ENCODE peak calls at places on chromosomes 1 and 21, in seven cellular contexts. T is transverse colon, W is fibroblast of lung, Z is natural killer cell, E is AG09319, C is ovary, U is dorsolateral prefrontal cortex. Q is an unnamed sample.

GRCh38 chr1:196027127-196027526 is 581.1 kb downstream of the KCNT2 start:
- DNase-seq in W (no peak), C (no peak), E (no peak), Z (no peak), U (no peak), T (no peak), Q (no peak)

GRCh38 chr1:68376441-68376840 is 73.3 kb downstream of the RPE65 start:
- DNase-seq in U (no peak), W (no peak), T (no peak), Z (no peak), C (no peak), E (no peak), Q (no peak)

GRCh38 chr1:21318714-21319159 is 28.5 kb upstream of the ECE1 start:
- DNase-seq in C (peak; percentile 99), T (peak; percentile 71), Z (no peak), W (peak; percentile 41), E (no peak), U (no peak), Q (no peak)

GRCh38 chr1:219650880-219651279 is 38.0 kb upstream of the ZC3H11B start:
- DNase-seq in U (no peak), C (no peak), W (peak; percentile 52), T (no peak), Z (no peak), E (no peak), Q (no peak)

GRCh38 chr1:94727846-94728715 is 92.1 kb upstream of the SLC44A3 start:
- DNase-seq in W (peak; percentile 97), Z (no peak), E (peak; percentile 76), T (no peak), U (no peak), C (peak; percentile 65), Q (peak; percentile 79)

GRCh38 chr1:181583598-181583997 is 100.3 kb downstream of the CACNA1E start:
- DNase-seq in Z (no peak), U (no peak), C (no peak), W (no peak), T (peak; percentile 14), E (no peak), Q (peak; percentile 30)

GRCh38 chr21:33197546-33197945 is 32.2 kb upstream of the IFNAR2 start:
- DNase-seq in C (no peak), W (no peak), Z (no peak), E (no peak), T (no peak), U (no peak), Q (no peak)

GRCh38 chr1:199101635-199102034 is 462.8 kb downstream of the PTPRC start:
- DNase-seq in T (no peak), W (no peak), U (no peak), C (no peak), E (no peak), Z (no peak), Q (no peak)

GRCh38 chr21:25385912-25386474 is 221.3 kb downstream of the MRPL39 start:
- DNase-seq in E (peak; percentile 37), T (no peak), U (no peak), W (peak; percentile 59), Z (no peak), C (no peak), Q (peak; percentile 19)

GRCh38 chr1:174161813-174162212 is 2.5 kb downstream of the RABGAP1L start:
- DNase-seq in W (no peak), Z (no peak), C (no peak), E (no peak), U (no peak), T (no peak), Q (no peak)

GRCh38 chr1:56414728-56415224 is 164.6 kb downstream of the PLPP3 start:
- DNase-seq in T (no peak), U (no peak), C (no peak), E (no peak), W (no peak), Z (no peak), Q (peak; percentile 62)

GRCh38 chr21:37430184-37430821 is 63.7 kb downstream of the DYRK1A start:
- DNase-seq in T (no peak), C (no peak), W (no peak), Z (no peak), E (no peak), U (no peak), Q (no peak)

GRCh38 chr1:24043345-24044032 is 63.4 kb upstream of the SRSF10 start:
- DNase-seq in T (no peak), U (no peak), C (no peak), E (no peak), W (no peak), Z (no peak), Q (no peak)

GRCh38 chr1:228182296-228183030 is 16.9 kb downstream of the IBA57 start:
- DNase-seq in Z (no peak), E (no peak), T (no peak), W (no peak), C (no peak), U (no peak), Q (no peak)

GRCh38 chr1:16139473-16139962 is 16.4 kb downstream of the EPHA2 start:
- DNase-seq in U (no peak), T (no peak), C (no peak), W (peak; percentile 95), Z (no peak), E (no peak), Q (no peak)

GRCh38 chr1:97204468-97204867 is 482.9 kb downstream of the PTBP2 start:
- DNase-seq in C (no peak), E (no peak), T (no peak), Z (no peak), U (no peak), W (peak; percentile 73), Q (no peak)

GRCh38 chr1:110677016-110677415 is 2.3 kb upstream of the KCNA3 start:
- DNase-seq in E (no peak), U (no peak), C (no peak), Z (no peak), W (no peak), T (no peak), Q (no peak)

GRCh38 chr1:9691108-9691445 is 39.5 kb downstream of the PIK3CD start:
- DNase-seq in C (no peak), W (peak; percentile 81), U (no peak), Z (no peak), T (no peak), E (no peak), Q (no peak)

GRCh38 chr1:96882096-96882495 is 160.5 kb downstream of the PTBP2 start:
- DNase-seq in E (no peak), U (no peak), T (no peak), Z (no peak), W (peak; percentile 15), C (no peak), Q (no peak)

DNA sequence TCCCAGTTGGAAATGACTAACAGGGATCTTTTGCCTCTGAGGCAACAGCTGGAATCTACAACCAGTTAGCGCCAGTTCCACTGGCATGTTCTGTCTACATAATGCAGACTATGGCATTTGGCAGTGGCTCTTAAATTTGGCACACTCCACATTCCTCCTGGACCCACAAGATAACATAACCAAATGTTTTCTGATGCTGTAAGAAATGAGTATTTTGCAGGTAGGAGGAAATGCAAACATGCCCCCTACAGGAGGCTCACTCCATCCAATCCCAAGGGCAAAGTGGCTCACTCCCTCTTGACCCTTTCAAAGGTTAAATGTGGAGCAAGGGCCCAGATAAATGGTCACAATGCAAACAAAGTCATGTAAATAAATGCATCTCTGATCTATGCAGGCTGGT is 129.2 kb upstream of the PROX1 start:
- DNase-seq in C (no peak), Z (no peak), E (no peak), W (no peak), T (no peak), U (no peak), Q (no peak)
- TF ChIP-seq CTCF in C (no peak), Z (no peak), E (no peak), W (no peak), T (no peak), U (no peak), Q (no peak)

GRCh38 chr1:156775799-156776198 is 8.5 kb downstream of the PRCC start:
- DNase-seq in Z (no peak), U (no peak), E (no peak), C (no peak), T (no peak), W (no peak), Q (no peak)

GRCh38 chr1:156772222-156772621 is 4.9 kb downstream of the PRCC start:
- DNase-seq in Z (no peak), T (no peak), C (no peak), U (no peak), W (no peak), E (no peak), Q (no peak)

GRCh38 chr1:156772728-156773497 is 5.6 kb downstream of the PRCC start:
- DNase-seq in Z (no peak), W (no peak), E (no peak), T (no peak), C (no peak), U (no peak), Q (no peak)

GRCh38 chr1:156776942-156777341 is 9.6 kb downstream of the PRCC start:
- DNase-seq in Z (no peak), T (no peak), C (no peak), U (no peak), E (no peak), W (no peak), Q (no peak)

DNA sequence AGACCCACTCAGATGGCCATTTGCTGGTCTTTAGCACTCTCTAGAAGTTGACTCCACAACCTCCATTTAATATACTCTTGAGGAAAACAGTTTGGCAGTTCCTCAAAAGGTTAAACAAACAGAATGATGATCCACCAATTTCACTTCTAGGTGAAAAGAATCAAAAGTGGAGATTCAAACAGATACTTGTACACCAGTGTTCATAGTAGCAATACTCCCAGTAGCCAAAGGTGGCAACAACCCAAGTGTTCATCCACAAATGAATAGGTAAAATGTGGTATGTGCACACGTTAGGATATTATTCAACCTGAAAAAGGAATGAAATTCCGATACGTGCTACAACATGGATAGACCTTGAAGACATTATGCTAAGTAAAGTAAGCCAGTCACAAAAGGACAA is 6.3 kb downstream of the PRCC start:
- DNase-seq in W (no peak), Z (no peak), C (no peak), E (no peak), U (no peak), T (no peak), Q (no peak)
- TF ChIP-seq CTCF in W (no peak), Z (no peak), C (no peak), E (no peak), U (no peak), T (no peak), Q (peak; percentile 17)

GRCh38 chr1:206797534-206798383 is 25.5 kb upstream of the IL10 start:
- DNase-seq in C (no peak), U (no peak), W (no peak), T (peak; percentile 22), E (no peak), Z (peak; percentile 23), Q (peak; percentile 31)
- TF ChIP-seq CTCF in C (no peak), U (no peak), W (peak; percentile 20), T (peak; percentile 45), E (peak; percentile 38), Z (peak; percentile 65), Q (peak; percentile 58)

GRCh38 chr1:222791006-222791710 is 23.7 kb upstream of the DISP1 start:
- DNase-seq in W (peak; percentile 59), C (no peak), Z (no peak), E (no peak), T (no peak), U (no peak), Q (no peak)

GRCh38 chr1:222794656-222795474 is 20.0 kb upstream of the DISP1 start:
- DNase-seq in E (no peak), C (no peak), T (no peak), Z (no peak), U (no peak), W (no peak), Q (no peak)

GRCh38 chr1:222790115-222790514 is 24.7 kb upstream of the DISP1 start:
- DNase-seq in T (no peak), U (no peak), C (no peak), W (no peak), Z (no peak), E (no peak), Q (no peak)

GRCh38 chr1:222790520-222790919 is 24.3 kb upstream of the DISP1 start:
- DNase-seq in T (no peak), U (no peak), W (no peak), E (no peak), C (no peak), Z (no peak), Q (no peak)

GRCh38 chr1:222792744-222793143 is 22.1 kb upstream of the DISP1 start:
- DNase-seq in E (no peak), U (no peak), Z (no peak), T (no peak), W (peak; percentile 19), C (no peak), Q (no peak)
- TF ChIP-seq CTCF in E (peak; percentile 52), U (peak; percentile 60), Z (peak; percentile 35), T (peak; percentile 45), W (peak; percentile 44), C (peak; percentile 76), Q (peak; percentile 55)

Q was measured in Calu3.